ENCODE peak calls at places on chromosome 21, in seven cellular contexts. One of them, this sample, is unnamed.

GRCh38 chr21:28142692-28143091 is 850.0 kb downstream of the LTN1 start:
- DNase-seq in mesothelial cell of epicardium: no peak
- DNase-seq in AG09319: peak
- DNase-seq in neural progenitor cell: no peak
- DNase-seq in omental fat pad: no peak
- DNase-seq in Calu3: no peak
- DNase-seq in left lung: peak
- DNase-seq in this sample: no peak

GRCh38 chr21:43737158-43737950 is 18.4 kb downstream of the PDXK start:
- DNase-seq in mesothelial cell of epicardium: no peak
- DNase-seq in AG09319: no peak
- DNase-seq in neural progenitor cell: no peak
- DNase-seq in omental fat pad: no peak
- DNase-seq in Calu3: no peak
- DNase-seq in left lung: no peak
- DNase-seq in this sample: no peak

GRCh38 chr21:45768741-45769049 is 125.2 kb downstream of the PCBP3 start:
- DNase-seq in mesothelial cell of epicardium: peak
- DNase-seq in AG09319: no peak
- DNase-seq in neural progenitor cell: peak
- DNase-seq in omental fat pad: no peak
- DNase-seq in Calu3: no peak
- DNase-seq in left lung: no peak
- DNase-seq in this sample: no peak

GRCh38 chr21:46397211-46397905 is 61.3 kb upstream of the DIP2A start:
- DNase-seq in mesothelial cell of epicardium: no peak
- DNase-seq in AG09319: no peak
- DNase-seq in neural progenitor cell: no peak
- DNase-seq in omental fat pad: no peak
- DNase-seq in Calu3: no peak
- DNase-seq in left lung: no peak
- DNase-seq in this sample: no peak

GRCh38 chr21:37228003-37228400 is 39.1 kb downstream of the VPS26C start:
- DNase-seq in mesothelial cell of epicardium: no peak
- DNase-seq in AG09319: no peak
- DNase-seq in neural progenitor cell: no peak
- DNase-seq in omental fat pad: no peak
- DNase-seq in Calu3: no peak
- DNase-seq in left lung: no peak
- DNase-seq in this sample: no peak

GRCh38 chr21:44065428-44065827 is 41.8 kb upstream of the PWP2 start:
- DNase-seq in mesothelial cell of epicardium: no peak
- DNase-seq in AG09319: no peak
- DNase-seq in neural progenitor cell: no peak
- DNase-seq in omental fat pad: no peak
- DNase-seq in Calu3: no peak
- DNase-seq in left lung: peak
- DNase-seq in this sample: no peak

GRCh38 chr21:14712121-14712520 is 166.0 kb upstream of the SAMSN1 start:
- DNase-seq in mesothelial cell of epicardium: no peak
- DNase-seq in AG09319: no peak
- DNase-seq in neural progenitor cell: no peak
- DNase-seq in omental fat pad: no peak
- DNase-seq in Calu3: no peak
- DNase-seq in left lung: no peak
- DNase-seq in this sample: no peak

GRCh38 chr21:44960141-44961092 is 20.6 kb downstream of the SLX9 start:
- DNase-seq in mesothelial cell of epicardium: no peak
- DNase-seq in AG09319: no peak
- DNase-seq in neural progenitor cell: no peak
- DNase-seq in omental fat pad: no peak
- DNase-seq in Calu3: no peak
- DNase-seq in left lung: no peak
- DNase-seq in this sample: no peak

GRCh38 chr21:43369124-43369523 is 57.8 kb downstream of the SIK1 start:
- DNase-seq in mesothelial cell of epicardium: no peak
- DNase-seq in AG09319: no peak
- DNase-seq in neural progenitor cell: no peak
- DNase-seq in omental fat pad: no peak
- DNase-seq in Calu3: no peak
- DNase-seq in left lung: no peak
- DNase-seq in this sample: no peak

GRCh38 chr21:28827422-28827821 is 165.3 kb downstream of the LTN1 start:
- DNase-seq in mesothelial cell of epicardium: no peak
- DNase-seq in AG09319: no peak
- DNase-seq in neural progenitor cell: no peak
- DNase-seq in omental fat pad: no peak
- DNase-seq in Calu3: no peak
- DNase-seq in left lung: no peak
- DNase-seq in this sample: no peak

GRCh38 chr21:41497836-41498235 is 10.1 kb downstream of the TMPRSS2 start:
- DNase-seq in mesothelial cell of epicardium: no peak
- DNase-seq in AG09319: no peak
- DNase-seq in neural progenitor cell: no peak
- DNase-seq in omental fat pad: no peak
- DNase-seq in Calu3: no peak
- DNase-seq in left lung: no peak
- DNase-seq in this sample: no peak

GRCh38 chr21:15515908-15516307 is 213.9 kb upstream of the USP25 start:
- DNase-seq in mesothelial cell of epicardium: no peak
- DNase-seq in AG09319: no peak
- DNase-seq in neural progenitor cell: no peak
- DNase-seq in omental fat pad: no peak
- DNase-seq in Calu3: no peak
- DNase-seq in left lung: no peak
- DNase-seq in this sample: no peak

GRCh38 chr21:45985471-45986315 is 4.1 kb downstream of the COL6A1 start:
- DNase-seq in mesothelial cell of epicardium: no peak
- DNase-seq in AG09319: no peak
- DNase-seq in neural progenitor cell: no peak
- DNase-seq in omental fat pad: no peak
- DNase-seq in Calu3: no peak
- DNase-seq in left lung: peak
- DNase-seq in this sample: no peak

GRCh38 chr21:29148535-29148934 is 18.1 kb downstream of the MAP3K7CL start:
- DNase-seq in mesothelial cell of epicardium: no peak
- DNase-seq in AG09319: no peak
- DNase-seq in neural progenitor cell: no peak
- DNase-seq in omental fat pad: no peak
- DNase-seq in Calu3: no peak
- DNase-seq in left lung: no peak
- DNase-seq in this sample: no peak

GRCh38 chr21:18384771-18385170 is 18.8 kb downstream of the TMPRSS15 start:
- DNase-seq in mesothelial cell of epicardium: no peak
- DNase-seq in AG09319: no peak
- DNase-seq in neural progenitor cell: peak
- DNase-seq in omental fat pad: no peak
- DNase-seq in Calu3: no peak
- DNase-seq in left lung: no peak
- DNase-seq in this sample: no peak

GRCh38 chr21:45187646-45188045 is 100.0 kb downstream of the POFUT2 start:
- DNase-seq in mesothelial cell of epicardium: no peak
- DNase-seq in AG09319: no peak
- DNase-seq in neural progenitor cell: no peak
- DNase-seq in omental fat pad: no peak
- DNase-seq in Calu3: no peak
- DNase-seq in left lung: no peak
- DNase-seq in this sample: no peak

GRCh38 chr21:29372063-29372802 is 73.5 kb downstream of the BACH1 start:
- DNase-seq in mesothelial cell of epicardium: no peak
- DNase-seq in AG09319: peak
- DNase-seq in neural progenitor cell: peak
- DNase-seq in omental fat pad: no peak
- DNase-seq in Calu3: peak
- DNase-seq in left lung: no peak
- DNase-seq in this sample: no peak

GRCh38 chr21:44736291-44737004 is 25.1 kb upstream of the TSPEAR start:
- DNase-seq in mesothelial cell of epicardium: no peak
- DNase-seq in AG09319: no peak
- DNase-seq in neural progenitor cell: no peak
- DNase-seq in omental fat pad: no peak
- DNase-seq in Calu3: peak
- DNase-seq in left lung: no peak
- DNase-seq in this sample: peak

GRCh38 chr21:21184771-21185528 is 186.7 kb downstream of the NCAM2 start:
- DNase-seq in mesothelial cell of epicardium: no peak
- DNase-seq in AG09319: no peak
- DNase-seq in neural progenitor cell: no peak
- DNase-seq in omental fat pad: no peak
- DNase-seq in Calu3: no peak
- DNase-seq in left lung: no peak
- DNase-seq in this sample: no peak

GRCh38 chr21:37566790-37567725 is 200.5 kb downstream of the DYRK1A start:
- DNase-seq in mesothelial cell of epicardium: peak
- DNase-seq in AG09319: no peak
- DNase-seq in neural progenitor cell: no peak
- DNase-seq in omental fat pad: no peak
- DNase-seq in Calu3: no peak
- DNase-seq in left lung: no peak
- DNase-seq in this sample: peak

GRCh38 chr21:42003051-42003461 is 7.1 kb downstream of the ZBTB21 start:
- DNase-seq in mesothelial cell of epicardium: no peak
- DNase-seq in AG09319: no peak
- DNase-seq in neural progenitor cell: no peak
- DNase-seq in omental fat pad: no peak
- DNase-seq in Calu3: no peak
- DNase-seq in left lung: no peak
- DNase-seq in this sample: no peak

GRCh38 chr21:38833122-38833521 is 27.4 kb downstream of the ETS2 start:
- DNase-seq in mesothelial cell of epicardium: no peak
- DNase-seq in AG09319: no peak
- DNase-seq in neural progenitor cell: no peak
- DNase-seq in omental fat pad: no peak
- DNase-seq in Calu3: no peak
- DNase-seq in left lung: no peak
- DNase-seq in this sample: no peak
- TF ChIP-seq CTCF in mesothelial cell of epicardium: no peak
- TF ChIP-seq CTCF in AG09319: no peak
- TF ChIP-seq CTCF in neural progenitor cell: peak
- TF ChIP-seq CTCF in omental fat pad: no peak
- TF ChIP-seq CTCF in Calu3: no peak
- TF ChIP-seq CTCF in left lung: no peak
- TF ChIP-seq CTCF in this sample: peak

DNA sequence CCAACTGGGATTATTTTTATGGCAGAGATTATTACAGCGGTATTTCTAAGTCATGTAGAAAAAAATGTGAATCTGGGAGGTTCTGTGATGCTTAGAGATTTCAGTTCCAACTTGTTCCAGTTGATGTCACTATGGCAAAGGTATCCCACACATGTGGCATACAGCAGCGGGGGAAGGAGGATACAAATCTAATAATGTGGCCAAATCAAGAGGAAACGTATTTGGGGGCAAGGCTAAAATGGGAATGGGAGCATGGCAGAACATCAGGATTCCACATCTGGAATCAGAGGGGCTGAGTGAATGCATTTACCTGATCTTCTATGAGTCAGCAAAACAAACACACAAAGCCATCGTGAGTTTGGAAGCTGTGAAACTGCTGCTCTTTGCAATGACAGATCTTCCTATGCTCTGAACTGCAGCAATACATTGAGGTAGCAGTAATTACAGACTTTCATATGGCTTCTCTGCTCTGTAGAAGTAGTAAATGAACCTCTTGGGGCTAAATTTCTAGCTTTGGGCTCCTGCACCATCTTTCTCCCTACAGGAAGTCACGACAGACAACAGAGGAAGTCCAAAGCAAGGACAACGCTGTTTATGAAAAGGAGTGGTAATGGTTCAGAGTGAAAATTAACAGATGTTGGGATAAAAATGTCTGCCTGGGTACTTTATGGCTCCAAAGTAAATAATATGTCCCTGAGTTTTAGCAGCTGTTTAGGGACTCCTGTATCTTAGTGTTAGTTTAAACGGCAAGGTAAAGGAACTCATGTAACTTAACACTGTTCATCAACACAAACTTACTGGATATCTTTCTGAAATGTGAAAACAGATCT is 55.6 kb downstream of the GABPA start:
- DNase-seq in mesothelial cell of epicardium: no peak
- DNase-seq in AG09319: peak
- DNase-seq in neural progenitor cell: peak
- DNase-seq in omental fat pad: no peak
- DNase-seq in Calu3: peak
- DNase-seq in left lung: no peak
- DNase-seq in this sample: no peak
- TF ChIP-seq CTCF in mesothelial cell of epicardium: no peak
- TF ChIP-seq CTCF in AG09319: peak
- TF ChIP-seq CTCF in neural progenitor cell: peak
- TF ChIP-seq CTCF in omental fat pad: no peak
- TF ChIP-seq CTCF in Calu3: no peak
- TF ChIP-seq CTCF in left lung: no peak
- TF ChIP-seq CTCF in this sample: peak

GRCh38 chr21:33917421-33917820 is 1.8 kb upstream of the ATP5PO start:
- DNase-seq in mesothelial cell of epicardium: no peak
- DNase-seq in AG09319: no peak
- DNase-seq in neural progenitor cell: no peak
- DNase-seq in omental fat pad: no peak
- DNase-seq in Calu3: no peak
- DNase-seq in left lung: no peak
- DNase-seq in this sample: no peak

GRCh38 chr21:33916200-33916567 is 580 bp upstream of the ATP5PO start:
- DNase-seq in mesothelial cell of epicardium: no peak
- DNase-seq in AG09319: no peak
- DNase-seq in neural progenitor cell: peak
- DNase-seq in omental fat pad: no peak
- DNase-seq in Calu3: no peak
- DNase-seq in left lung: no peak
- DNase-seq in this sample: no peak

GRCh38 chr21:33909756-33910155 is 5.8 kb downstream of the ATP5PO start:
- DNase-seq in mesothelial cell of epicardium: no peak
- DNase-seq in AG09319: no peak
- DNase-seq in neural progenitor cell: no peak
- DNase-seq in omental fat pad: no peak
- DNase-seq in Calu3: no peak
- DNase-seq in left lung: no peak
- DNase-seq in this sample: no peak

GRCh38 chr21:33914188-33914587 is 1.4 kb downstream of the ATP5PO start:
- DNase-seq in mesothelial cell of epicardium: no peak
- DNase-seq in AG09319: no peak
- DNase-seq in neural progenitor cell: no peak
- DNase-seq in omental fat pad: no peak
- DNase-seq in Calu3: no peak
- DNase-seq in left lung: no peak
- DNase-seq in this sample: no peak

GRCh38 chr21:33915368-33916199 is at the start of gene ATP5PO:
- DNase-seq in mesothelial cell of epicardium: peak
- DNase-seq in AG09319: peak
- DNase-seq in neural progenitor cell: peak
- DNase-seq in omental fat pad: peak
- DNase-seq in Calu3: peak
- DNase-seq in left lung: peak
- DNase-seq in this sample: peak
- TF ChIP-seq CTCF in mesothelial cell of epicardium: no peak
- TF ChIP-seq CTCF in AG09319: no peak
- TF ChIP-seq CTCF in neural progenitor cell: no peak
- TF ChIP-seq CTCF in omental fat pad: no peak
- TF ChIP-seq CTCF in Calu3: no peak
- TF ChIP-seq CTCF in left lung: no peak
- TF ChIP-seq CTCF in this sample: no peak

DNA sequence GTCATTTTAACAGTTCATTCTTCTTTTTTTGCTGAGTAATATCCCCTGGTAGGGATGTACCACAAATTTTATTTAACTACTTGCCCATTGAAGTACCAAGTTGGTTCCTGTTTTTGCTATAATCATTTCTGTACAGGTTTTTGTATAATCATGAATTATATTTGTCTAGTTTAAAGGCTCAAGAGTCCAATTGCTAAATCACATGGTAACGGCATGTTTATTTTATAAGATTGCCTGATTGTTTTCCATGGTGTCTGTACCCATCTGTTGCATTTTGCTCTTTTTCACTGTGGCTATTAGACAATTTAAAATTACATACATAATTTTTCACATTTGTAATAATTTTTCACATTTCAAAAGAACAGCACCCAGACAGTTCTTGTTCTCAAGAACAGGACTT is 891.1 kb downstream of the USP25 start:
- DNase-seq in mesothelial cell of epicardium: no peak
- DNase-seq in AG09319: no peak
- DNase-seq in neural progenitor cell: no peak
- DNase-seq in omental fat pad: no peak
- DNase-seq in Calu3: no peak
- DNase-seq in left lung: no peak
- DNase-seq in this sample: no peak
- TF ChIP-seq CTCF in mesothelial cell of epicardium: no peak
- TF ChIP-seq CTCF in AG09319: no peak
- TF ChIP-seq CTCF in neural progenitor cell: no peak
- TF ChIP-seq CTCF in omental fat pad: no peak
- TF ChIP-seq CTCF in Calu3: no peak
- TF ChIP-seq CTCF in left lung: no peak
- TF ChIP-seq CTCF in this sample: no peak

This sample was measured in type B pancreatic cell.